ENCODE peak calls at places on chromosomes 3 and 15, in six cellular contexts. Z is Peyer's patch, I is neural progenitor cell, B is stomach, O is cardiac fibroblast, U is fibroblast of the aortic adventitia. D is an unnamed sample.
A peak's percentile ranks its signal among the peaks of the same experiment; 100 is the strongest.

GRCh38 chr3:27345493-27345892 is 23.7 kb downstream of the NEK10 start:
- DNase-seq in I (no peak), Z (no peak), B (no peak), U (no peak), O (no peak), D (peak; percentile 40)

GRCh38 chr3:69105320-69105719 is 17.1 kb downstream of the LMOD3 start:
- DNase-seq in Z (no peak), U (peak; percentile 45), O (peak; percentile 72), I (no peak), B (no peak), D (no peak)

GRCh38 chr3:63585927-63586326 is 66.5 kb upstream of the SNTN start:
- DNase-seq in O (no peak), Z (no peak), U (no peak), I (no peak), B (no peak), D (no peak)

GRCh38 chr3:187286467-187287059 is 5.0 kb downstream of the MASP1 start:
- DNase-seq in U (peak; percentile 92), I (no peak), Z (no peak), O (peak; percentile 92), B (no peak), D (no peak)

GRCh38 chr3:32758375-32758753 is 59.4 kb upstream of the TRIM71 start:
- DNase-seq in O (no peak), U (peak; percentile 8), Z (no peak), I (no peak), B (no peak), D (no peak)

GRCh38 chr15:99632521-99632920 is 66.7 kb downstream of the MEF2A start:
- DNase-seq in B (no peak), Z (no peak), O (no peak), U (no peak), I (no peak), D (no peak)

GRCh38 chr15:48373855-48374421 is 42.7 kb downstream of the DUT start:
- DNase-seq in B (no peak), I (no peak), Z (no peak), U (peak; percentile 95), O (peak; percentile 91), D (no peak)

GRCh38 chr15:89197503-89197971 is 23.8 kb downstream of the RLBP1 start:
- DNase-seq in B (no peak), I (peak; percentile 91), O (no peak), Z (no peak), U (no peak), D (peak; percentile 68)

GRCh38 chr3:71056327-71056726 is 527.2 kb downstream of the FOXP1 start:
- DNase-seq in I (no peak), O (peak; percentile 76), U (peak; percentile 75), B (no peak), Z (no peak), D (no peak)

GRCh38 chr15:62706361-62706760 is 336.2 kb upstream of the TPM1 start:
- DNase-seq in B (no peak), O (peak; percentile 1), I (no peak), Z (no peak), U (peak; percentile 47), D (no peak)

GRCh38 chr15:33278816-33279612 is 31.8 kb upstream of the RYR3 start:
- DNase-seq in I (no peak), B (no peak), O (peak; percentile 95), U (peak; percentile 64), Z (no peak), D (no peak)

GRCh38 chr15:72766025-72766424 is 17.5 kb downstream of the ADPGK start:
- DNase-seq in U (no peak), I (no peak), Z (no peak), B (no peak), O (no peak), D (no peak)

GRCh38 chr3:132187746-132188145 is 129.5 kb upstream of the ACP3 start:
- DNase-seq in B (no peak), O (no peak), Z (no peak), I (no peak), U (no peak), D (no peak)

GRCh38 chr15:68843425-68844311 is 23.0 kb upstream of the ANP32A start:
- DNase-seq in Z (no peak), B (no peak), O (peak; percentile 29), U (peak; percentile 18), I (peak; percentile 80), D (no peak)

GRCh38 chr15:81922143-81922542 is 123.7 kb downstream of the MEX3B start:
- DNase-seq in B (no peak), I (no peak), U (no peak), O (no peak), Z (no peak), D (no peak)

GRCh38 chr3:183951459-183951858 is 66.2 kb downstream of the ABCC5 start:
- DNase-seq in O (no peak), U (no peak), B (no peak), I (no peak), Z (no peak), D (no peak)

GRCh38 chr3:114939920-114940319 is 207.2 kb downstream of the ZBTB20 start:
- DNase-seq in O (no peak), I (no peak), Z (no peak), U (no peak), B (no peak), D (no peak)
- H3K4me3 ChIP-seq in O (no peak overlapping the region), I (no peak overlapping the region), Z (no peak overlapping the region), U (no peak overlapping the region), B (no peak overlapping the region), D (no peak overlapping the region)

GRCh38 chr15:70182858-70183695 is 85.4 kb upstream of the TLE3 start:
- DNase-seq in O (no peak), I (no peak), Z (no peak), B (no peak), U (no peak), D (no peak)
- TF ChIP-seq CTCF in O (no peak), I (no peak), Z (no peak), B (no peak), U (no peak), D (no peak)

GRCh38 chr15:96345560-96346389 is 15.3 kb downstream of the NR2F2 start:
- DNase-seq in Z (peak; percentile 71), U (peak; percentile 85), O (peak; percentile 90), I (peak; percentile 92), B (peak; percentile 72), D (peak; percentile 62)

GRCh38 chr15:96343529-96344072 is 13.1 kb downstream of the NR2F2 start:
- DNase-seq in B (no peak), I (peak; percentile 62), O (peak; percentile 49), Z (peak; percentile 51), U (no peak), D (peak; percentile 14)

GRCh38 chr15:96342611-96343528 is 12.4 kb downstream of the NR2F2 start:
- DNase-seq in U (no peak), B (no peak), O (peak; percentile 63), Z (peak; percentile 44), I (peak; percentile 72), D (peak; percentile 22)

GRCh38 chr15:96344706-96345559 is 14.4 kb downstream of the NR2F2 start:
- DNase-seq in Z (peak; percentile 40), B (no peak), U (no peak), O (peak; percentile 58), I (peak; percentile 56), D (peak; percentile 19)

DNA sequence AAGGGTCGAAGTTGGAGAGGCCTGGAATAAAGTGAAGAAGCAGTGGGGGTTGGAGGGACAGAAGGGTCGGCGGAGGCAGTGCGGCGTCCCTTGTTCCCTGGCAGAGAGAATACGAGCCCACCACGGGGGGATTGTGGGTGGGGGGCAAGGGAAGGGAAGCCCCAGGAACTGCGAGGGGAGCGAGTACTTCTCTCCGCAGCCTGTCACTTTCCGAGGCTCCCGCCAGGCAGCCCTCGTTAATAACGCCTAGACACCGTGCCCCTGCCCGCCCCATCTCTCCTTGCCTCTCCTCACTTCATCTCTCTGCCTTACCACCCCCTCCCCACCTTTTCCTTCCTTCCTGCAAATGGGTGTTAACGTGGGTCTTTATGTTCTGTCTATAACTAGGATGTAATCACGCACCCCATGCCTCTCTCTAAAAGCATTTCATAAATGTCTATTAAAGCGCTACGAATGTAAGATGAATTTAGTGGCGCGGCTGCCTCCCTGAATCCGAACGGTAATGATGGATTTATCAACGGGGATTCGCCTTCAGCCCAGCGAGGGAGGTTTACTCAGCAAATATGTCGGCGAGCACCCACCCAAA is 13.7 kb downstream of the NR2F2 start:
- DNase-seq in I (peak; percentile 43), O (peak; percentile 55), B (no peak), Z (peak; percentile 36), U (no peak), D (peak; percentile 16)
- H3K4me3 ChIP-seq in I (peak overlapping the region; percentile 92), O (peak overlapping the region; percentile 54), B (peak overlapping the region; percentile 89), Z (peak overlapping the region; percentile 85), U (no peak overlapping the region), D (no peak overlapping the region)

GRCh38 chr15:56931674-56932507 is 13.4 kb downstream of the TCF12 start:
- DNase-seq in Z (no peak), U (no peak), O (no peak), B (no peak), I (no peak), D (no peak)
- TF ChIP-seq CTCF in Z (no peak), U (no peak), O (no peak), B (no peak), I (no peak), D (no peak)

GRCh38 chr3:120567370-120568197 is 28.6 kb upstream of the NDUFB4 start:
- DNase-seq in B (no peak), U (peak; percentile 52), Z (no peak), O (peak; percentile 59), I (peak; percentile 45), D (no peak)
- H3K4me3 ChIP-seq in B (peak overlapping the region; percentile 20), U (no peak overlapping the region), Z (no peak overlapping the region), O (no peak overlapping the region), I (no peak overlapping the region), D (no peak overlapping the region)

D was measured in colonic mucosa.